ENCODE peak calls at places on chromosomes 1 and 21, in eight cellular contexts. S is GM12864, T is ovary, X is psoas muscle, C is neural progenitor cell, A is PC-9, P is right atrium auricular region, U is fibroblast of the aortic adventitia. G is an unnamed sample.

GRCh38 chr1:81121324-81121723 is 679.4 kb upstream of the ADGRL2 start:
- DNase-seq in S (no peak), T (no peak), X (no peak), C (no peak), A (no peak), P (no peak), U (no peak), G (no peak)

GRCh38 chr1:200262326-200262965 is 147.4 kb downstream of the ZNF281 start:
- DNase-seq in S (peak), T (no peak), X (no peak), C (no peak), A (no peak), P (no peak), U (no peak), G (no peak)

GRCh38 chr1:147833231-147833840 is 69.3 kb upstream of the GJA8 start:
- DNase-seq in S (no peak), T (no peak), X (no peak), C (no peak), A (peak), P (no peak), U (no peak), G (no peak)

GRCh38 chr1:231487019-231487418 is 41.5 kb upstream of the TSNAX start:
- DNase-seq in S (no peak), T (no peak), X (no peak), C (no peak), A (no peak), P (no peak), U (peak), G (no peak)

GRCh38 chr1:99850458-99850974 is 355 bp downstream of the AGL start:
- DNase-seq in S (no peak), T (no peak), X (no peak), C (no peak), A (no peak), P (no peak), U (peak), G (no peak)

GRCh38 chr1:42962641-42963377 is 4.1 kb upstream of the SLC2A1 start:
- DNase-seq in S (no peak), T (peak), X (no peak), C (peak), A (no peak), P (no peak), U (peak), G (no peak)

GRCh38 chr1:228181635-228182034 is 16.0 kb downstream of the IBA57 start:
- DNase-seq in S (no peak), T (peak), X (no peak), C (no peak), A (no peak), P (no peak), U (no peak), G (no peak)

GRCh38 chr1:32337855-32338636 is 2.0 kb upstream of the MARCKSL1 start:
- DNase-seq in S (no peak), T (no peak), X (no peak), C (peak), A (no peak), P (no peak), U (no peak), G (no peak)

GRCh38 chr1:98053471-98054366 is 132.9 kb upstream of the DPYD start:
- DNase-seq in S (no peak), T (peak), X (peak), C (peak), A (no peak), P (no peak), U (peak), G (peak)

GRCh38 chr1:21638531-21639341 is 30.4 kb downstream of the RAP1GAP start:
- DNase-seq in S (no peak), T (no peak), X (peak), C (no peak), A (peak), P (peak), U (peak), G (peak)

GRCh38 chr1:92832537-92833160 is 809 bp downstream of the RPL5 start:
- DNase-seq in S (no peak), T (no peak), X (no peak), C (no peak), A (no peak), P (no peak), U (peak), G (no peak)

GRCh38 chr1:94739521-94740061 is 80.6 kb upstream of the SLC44A3 start:
- DNase-seq in S (no peak), T (no peak), X (peak), C (no peak), A (no peak), P (no peak), U (peak), G (no peak)

GRCh38 chr1:8357329-8358101 is 39.6 kb downstream of the SLC45A1 start:
- DNase-seq in S (no peak), T (no peak), X (no peak), C (no peak), A (no peak), P (no peak), U (no peak), G (no peak)

GRCh38 chr1:77847621-77848080 is 40.8 kb upstream of the NEXN start:
- DNase-seq in S (no peak), T (no peak), X (no peak), C (no peak), A (no peak), P (no peak), U (no peak), G (no peak)

GRCh38 chr1:102365074-102365473 is 368.3 kb upstream of the OLFM3 start:
- DNase-seq in S (no peak), T (no peak), X (no peak), C (peak), A (no peak), P (no peak), U (no peak), G (no peak)

GRCh38 chr1:193019442-193020026 is 39.6 kb downstream of the UCHL5 start:
- DNase-seq in S (peak), T (no peak), X (no peak), C (peak), A (peak), P (no peak), U (peak), G (no peak)

GRCh38 chr1:197170538-197170937 is 24.1 kb upstream of the ASPM start:
- DNase-seq in S (no peak), T (no peak), X (no peak), C (no peak), A (no peak), P (no peak), U (no peak), G (no peak)

GRCh38 chr1:231139125-231139649 is 22.7 kb upstream of the TRIM67 start:
- DNase-seq in S (no peak), T (no peak), X (no peak), C (no peak), A (no peak), P (no peak), U (peak), G (no peak)

GRCh38 chr21:31553926-31554325 is 105.6 kb upstream of the SOD1 start:
- DNase-seq in S (no peak), T (no peak), X (no peak), C (no peak), A (no peak), P (no peak), U (no peak), G (no peak)

GRCh38 chr1:230823835-230824485 is 44.4 kb downstream of the C1orf198 start:
- DNase-seq in S (no peak), T (no peak), X (no peak), C (no peak), A (no peak), P (peak), U (no peak), G (no peak)

GRCh38 chr1:77068013-77068412 is 151.2 kb downstream of the PIGK start:
- DNase-seq in S (no peak), T (no peak), X (no peak), C (no peak), A (peak), P (no peak), U (no peak), G (no peak)

GRCh38 chr1:226132731-226133503 is 53.6 kb downstream of the ACBD3 start:
- DNase-seq in S (no peak), T (no peak), X (no peak), C (no peak), A (peak), P (peak), U (no peak), G (peak)

GRCh38 chr21:34594566-34595234 is 20.2 kb downstream of the RCAN1 start:
- DNase-seq in S (no peak), T (no peak), X (no peak), C (no peak), A (no peak), P (no peak), U (no peak), G (no peak)

GRCh38 chr1:236421022-236421421 is 26.9 kb downstream of the EDARADD start:
- DNase-seq in S (no peak), T (no peak), X (no peak), C (no peak), A (peak), P (peak), U (no peak), G (no peak)

GRCh38 chr1:20589331-20590312 is 725 bp downstream of the CDA start:
- DNase-seq in S (no peak), T (peak), X (peak), C (peak), A (no peak), P (peak), U (peak), G (peak)

GRCh38 chr1:24958766-24959622 is 28.9 kb upstream of the RUNX3 start:
- DNase-seq in S (no peak), T (no peak), X (no peak), C (no peak), A (no peak), P (no peak), U (no peak), G (no peak)

GRCh38 chr1:20487236-20487590 is 1.2 kb upstream of the CAMK2N1 start:
- DNase-seq in S (no peak), T (no peak), X (no peak), C (peak), A (no peak), P (no peak), U (no peak), G (no peak)

GRCh38 chr1:163401211-163401610 is 79.5 kb downstream of the NUF2 start:
- DNase-seq in S (no peak), T (no peak), X (no peak), C (no peak), A (no peak), P (no peak), U (no peak), G (no peak)

GRCh38 chr1:228045871-228046270 is 36.6 kb upstream of the ARF1 start:
- DNase-seq in S (no peak), T (no peak), X (no peak), C (no peak), A (peak), P (no peak), U (no peak), G (no peak)

GRCh38 chr1:23593042-23593521 is 33.8 kb upstream of the ID3 start:
- DNase-seq in S (no peak), T (no peak), X (no peak), C (no peak), A (peak), P (no peak), U (no peak), G (no peak)

GRCh38 chr1:29900727-29901126 is 664.4 kb downstream of the PTPRU start:
- DNase-seq in S (no peak), T (no peak), X (no peak), C (no peak), A (no peak), P (no peak), U (no peak), G (no peak)

DNA sequence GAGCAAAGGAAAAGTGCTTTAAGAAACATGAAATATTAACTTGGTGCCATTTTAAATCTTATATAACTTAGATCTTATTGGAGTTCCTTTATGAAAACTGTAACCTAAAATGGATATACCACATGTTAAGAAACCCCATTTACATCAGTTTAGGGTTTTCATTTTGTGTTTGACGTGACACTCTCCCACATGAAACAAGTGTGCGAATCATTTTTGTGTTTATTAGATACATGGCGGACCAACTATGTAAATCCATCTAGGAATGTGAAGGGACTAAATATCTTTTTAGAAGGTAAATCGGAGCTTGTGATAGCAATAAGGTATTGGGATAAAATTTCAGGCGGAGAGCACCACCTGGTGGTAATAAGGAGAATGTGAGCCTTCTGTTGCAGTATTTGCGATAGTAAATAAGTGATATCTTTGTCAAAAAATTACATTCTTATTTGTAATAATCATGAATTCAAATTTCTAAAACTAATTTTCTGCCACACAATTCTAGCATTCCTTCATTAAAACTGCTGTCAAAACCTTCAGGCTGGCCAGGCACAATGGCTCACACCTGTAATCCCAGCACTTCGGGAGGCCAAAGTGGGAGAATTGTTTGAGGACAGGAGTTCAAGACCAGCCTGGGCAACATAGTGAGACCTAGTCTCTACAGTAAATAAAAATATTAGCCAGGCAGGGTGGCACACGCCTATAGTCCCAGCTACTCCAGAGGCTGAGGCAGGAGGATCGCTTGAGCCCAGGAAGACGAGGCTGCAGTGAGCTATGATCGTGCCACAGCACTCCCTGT is 31.3 kb downstream of the SMAP2 start:
- DNase-seq in S (no peak), T (no peak), X (no peak), C (peak), A (peak), P (no peak), U (peak), G (no peak)
- H3K4me3 ChIP-seq in S (no peak), T (no peak), X (peak), C (no peak), A (no peak), P (no peak), U (no peak), G (no peak)

GRCh38 chr1:207051615-207051943 is 571 bp upstream of the YOD1 start:
- DNase-seq in S (no peak), T (no peak), X (no peak), C (no peak), A (no peak), P (no peak), U (no peak), G (no peak)
- H3K4me3 ChIP-seq in S (no peak), T (no peak), X (peak), C (peak), A (peak), P (no peak), U (peak), G (no peak)

GRCh38 chr1:155127105-155127671 is 488 bp upstream of the EFNA1 start:
- DNase-seq in S (no peak), T (peak), X (peak), C (peak), A (peak), P (peak), U (peak), G (peak)
- H3K4me3 ChIP-seq in S (no peak), T (peak), X (peak), C (peak), A (peak), P (peak), U (peak), G (peak)

DNA sequence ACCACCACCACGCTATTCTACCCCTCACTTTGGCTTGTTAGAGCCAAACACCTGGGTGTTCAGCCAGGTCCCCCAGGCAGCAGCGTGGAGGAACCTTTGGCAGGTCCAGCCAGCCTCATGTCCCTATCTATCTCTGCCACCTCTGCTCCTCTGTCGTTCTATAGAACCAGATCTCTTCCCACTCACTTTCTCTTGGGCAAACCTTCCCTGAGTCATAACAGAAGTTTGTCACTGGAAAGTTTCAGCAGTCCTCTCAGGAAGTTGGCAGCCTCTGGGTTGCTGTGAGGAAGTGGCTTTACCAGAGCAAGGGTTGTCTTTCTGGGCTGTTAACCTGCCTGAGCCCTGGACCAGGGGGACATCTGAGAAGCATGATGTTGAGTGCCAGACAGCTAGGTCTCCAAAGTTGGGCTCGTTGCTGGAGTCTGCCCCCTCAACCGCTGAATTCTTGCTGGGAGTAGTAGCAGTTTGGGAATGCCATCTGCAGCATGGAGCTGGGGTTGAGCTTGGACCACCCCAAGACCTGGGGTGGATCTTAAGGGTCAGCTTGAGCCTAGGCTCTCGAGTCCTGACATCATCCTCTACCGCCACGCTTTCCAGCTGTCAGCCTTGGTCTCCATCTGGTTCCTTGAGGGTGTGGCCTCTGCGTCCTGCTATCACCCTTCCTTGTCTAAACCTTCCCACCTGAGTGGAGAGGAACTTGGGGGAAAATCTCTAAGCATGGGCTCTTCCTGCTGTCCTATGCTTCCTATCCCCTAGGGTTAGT is 870 bp upstream of the SH3BGRL3 start:
- DNase-seq in S (no peak), T (no peak), X (peak), C (peak), A (peak), P (peak), U (peak), G (no peak)
- H3K4me3 ChIP-seq in S (peak), T (peak), X (peak), C (peak), A (peak), P (peak), U (peak), G (no peak)

GRCh38 chr1:187517508-187517907 is 688.8 kb downstream of the PLA2G4A start:
- DNase-seq in S (no peak), T (no peak), X (no peak), C (no peak), A (no peak), P (no peak), U (no peak), G (no peak)
- H3K4me3 ChIP-seq in S (no peak), T (no peak), X (no peak), C (no peak), A (no peak), P (no peak), U (no peak), G (no peak)

DNA sequence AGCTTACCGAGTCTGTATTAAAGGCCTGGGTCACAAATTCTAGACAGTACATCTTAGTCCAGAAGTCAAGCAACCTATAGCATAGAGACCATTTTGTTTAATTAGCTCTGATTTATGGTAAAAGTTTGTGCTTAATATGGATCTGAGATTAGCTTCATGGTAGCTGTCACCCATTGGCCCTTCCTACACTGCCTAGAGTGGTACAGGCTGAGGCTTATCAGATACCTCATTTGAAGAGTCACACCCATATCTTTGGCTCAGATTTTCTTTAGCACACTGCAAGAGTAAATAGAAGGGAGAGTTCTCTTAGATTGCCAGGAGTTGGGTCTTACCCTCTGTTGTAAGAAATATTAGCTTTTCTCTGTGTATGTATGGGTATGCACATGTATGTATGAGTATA is 3.6 kb downstream of the AK4 start:
- DNase-seq in S (no peak), T (no peak), X (no peak), C (no peak), A (no peak), P (no peak), U (no peak), G (no peak)
- H3K4me3 ChIP-seq in S (no peak), T (no peak), X (no peak), C (no peak), A (no peak), P (no peak), U (no peak), G (no peak)